ENCODE peak calls at places on chromosomes 5 and 9, in eight cellular contexts. One of them, this sample, is unnamed.

GRCh38 chr5:99191181-99191775 is 262.5 kb upstream of the CHD1 start:
- DNase-seq in A549: no peak
- DNase-seq in GM20000: no peak
- DNase-seq in GM23338: no peak
- DNase-seq in CD8-positive, alpha-beta T cell: no peak
- DNase-seq in T-cell: no peak
- DNase-seq in left colon: no peak
- DNase-seq in ovary: no peak
- DNase-seq in this sample: no peak

GRCh38 chr5:173554038-173554955 is 62.2 kb downstream of the BOD1 start:
- DNase-seq in GM20000: no peak
- DNase-seq in left colon: no peak
- DNase-seq in T-cell: no peak
- DNase-seq in ovary: no peak
- DNase-seq in GM23338: no peak
- DNase-seq in A549: no peak
- DNase-seq in CD8-positive, alpha-beta T cell: no peak
- DNase-seq in this sample: no peak

GRCh38 chr5:149210229-149210628 is 61.4 kb upstream of the AFAP1L1 start:
- DNase-seq in ovary: no peak
- DNase-seq in CD8-positive, alpha-beta T cell: no peak
- DNase-seq in GM20000: no peak
- DNase-seq in A549: no peak
- DNase-seq in left colon: no peak
- DNase-seq in GM23338: no peak
- DNase-seq in T-cell: no peak
- DNase-seq in this sample: no peak

GRCh38 chr5:114062940-114063867 is 298.7 kb upstream of the KCNN2 start:
- DNase-seq in ovary: no peak
- DNase-seq in A549: no peak
- DNase-seq in GM23338: no peak
- DNase-seq in CD8-positive, alpha-beta T cell: no peak
- DNase-seq in left colon: no peak
- DNase-seq in T-cell: no peak
- DNase-seq in GM20000: no peak
- DNase-seq in this sample: no peak

GRCh38 chr9:94084314-94084713 is at the start of gene PTPDC1:
- DNase-seq in GM23338: peak; percentile 88
- DNase-seq in ovary: no peak
- DNase-seq in left colon: no peak
- DNase-seq in CD8-positive, alpha-beta T cell: no peak
- DNase-seq in A549: peak; percentile 33
- DNase-seq in T-cell: no peak
- DNase-seq in GM20000: no peak
- DNase-seq in this sample: no peak

GRCh38 chr5:157143127-157143959 is 678 bp upstream of the MED7 start:
- DNase-seq in ovary: peak; percentile 63
- DNase-seq in GM20000: peak; percentile 55
- DNase-seq in A549: peak; percentile 40
- DNase-seq in GM23338: peak; percentile 18
- DNase-seq in T-cell: peak; percentile 67
- DNase-seq in CD8-positive, alpha-beta T cell: no peak
- DNase-seq in left colon: peak; percentile 37
- DNase-seq in this sample: peak; percentile 37

GRCh38 chr9:36158122-36158521 is 11.1 kb upstream of the CCIN start:
- DNase-seq in GM23338: no peak
- DNase-seq in GM20000: no peak
- DNase-seq in ovary: no peak
- DNase-seq in CD8-positive, alpha-beta T cell: no peak
- DNase-seq in left colon: no peak
- DNase-seq in A549: no peak
- DNase-seq in T-cell: no peak
- DNase-seq in this sample: no peak

GRCh38 chr5:10030219-10030831 is 219.4 kb downstream of the ATPSCKMT start:
- DNase-seq in A549: peak; percentile 20
- DNase-seq in T-cell: no peak
- DNase-seq in left colon: no peak
- DNase-seq in CD8-positive, alpha-beta T cell: no peak
- DNase-seq in GM23338: peak; percentile 77
- DNase-seq in GM20000: no peak
- DNase-seq in ovary: no peak
- DNase-seq in this sample: no peak

GRCh38 chr9:126108240-126108639 is 218.4 kb upstream of the MVB12B start:
- DNase-seq in T-cell: no peak
- DNase-seq in GM20000: no peak
- DNase-seq in GM23338: peak; percentile 69
- DNase-seq in CD8-positive, alpha-beta T cell: no peak
- DNase-seq in ovary: peak; percentile 20
- DNase-seq in A549: no peak
- DNase-seq in left colon: no peak
- DNase-seq in this sample: no peak

GRCh38 chr5:127358274-127358673 is 67.7 kb downstream of the MEGF10 start:
- DNase-seq in GM23338: no peak
- DNase-seq in T-cell: no peak
- DNase-seq in left colon: no peak
- DNase-seq in A549: no peak
- DNase-seq in ovary: no peak
- DNase-seq in CD8-positive, alpha-beta T cell: no peak
- DNase-seq in GM20000: no peak
- DNase-seq in this sample: no peak

GRCh38 chr5:113693621-113694130 is 180.2 kb downstream of the YTHDC2 start:
- DNase-seq in ovary: no peak
- DNase-seq in GM23338: no peak
- DNase-seq in GM20000: no peak
- DNase-seq in A549: no peak
- DNase-seq in T-cell: no peak
- DNase-seq in CD8-positive, alpha-beta T cell: no peak
- DNase-seq in left colon: no peak
- DNase-seq in this sample: no peak

GRCh38 chr9:107807183-107807582 is 317.6 kb upstream of the KLF4 start:
- DNase-seq in GM20000: no peak
- DNase-seq in GM23338: no peak
- DNase-seq in A549: peak; percentile 27
- DNase-seq in left colon: no peak
- DNase-seq in CD8-positive, alpha-beta T cell: no peak
- DNase-seq in T-cell: no peak
- DNase-seq in ovary: no peak
- DNase-seq in this sample: no peak

GRCh38 chr5:169576181-169576598 is 7.4 kb upstream of the SPDL1 start:
- DNase-seq in CD8-positive, alpha-beta T cell: no peak
- DNase-seq in GM23338: no peak
- DNase-seq in ovary: no peak
- DNase-seq in T-cell: no peak
- DNase-seq in left colon: no peak
- DNase-seq in A549: no peak
- DNase-seq in GM20000: no peak
- DNase-seq in this sample: no peak

GRCh38 chr9:87095961-87096360 is 148.7 kb upstream of the GAS1 start:
- DNase-seq in CD8-positive, alpha-beta T cell: no peak
- DNase-seq in left colon: no peak
- DNase-seq in GM20000: no peak
- DNase-seq in T-cell: no peak
- DNase-seq in A549: no peak
- DNase-seq in ovary: no peak
- DNase-seq in GM23338: no peak
- DNase-seq in this sample: no peak

GRCh38 chr5:180330810-180331646 is 22.1 kb downstream of the GFPT2 start:
- DNase-seq in T-cell: no peak
- DNase-seq in GM20000: no peak
- DNase-seq in left colon: no peak
- DNase-seq in CD8-positive, alpha-beta T cell: no peak
- DNase-seq in A549: peak; percentile 95
- DNase-seq in GM23338: no peak
- DNase-seq in ovary: peak; percentile 66
- DNase-seq in this sample: no peak

GRCh38 chr5:168740821-168741213 is 161.6 kb upstream of the PANK3 start:
- DNase-seq in T-cell: no peak
- DNase-seq in ovary: no peak
- DNase-seq in GM20000: no peak
- DNase-seq in A549: no peak
- DNase-seq in left colon: no peak
- DNase-seq in CD8-positive, alpha-beta T cell: no peak
- DNase-seq in GM23338: no peak
- DNase-seq in this sample: no peak

GRCh38 chr9:96382175-96382574 is 1.3 kb downstream of the SLC35D2 start:
- DNase-seq in T-cell: no peak
- DNase-seq in GM20000: no peak
- DNase-seq in CD8-positive, alpha-beta T cell: no peak
- DNase-seq in ovary: no peak
- DNase-seq in A549: no peak
- DNase-seq in GM23338: no peak
- DNase-seq in left colon: no peak
- DNase-seq in this sample: no peak

GRCh38 chr5:39948867-39949468 is 524.2 kb upstream of the DAB2 start:
- DNase-seq in GM20000: peak; percentile 52
- DNase-seq in GM23338: peak; percentile 85
- DNase-seq in T-cell: peak; percentile 71
- DNase-seq in left colon: peak; percentile 49
- DNase-seq in ovary: no peak
- DNase-seq in CD8-positive, alpha-beta T cell: peak; percentile 7
- DNase-seq in A549: peak; percentile 77
- DNase-seq in this sample: peak; percentile 54

GRCh38 chr5:1197876-1198666 is 3.3 kb upstream of the SLC6A19 start:
- DNase-seq in ovary: no peak
- DNase-seq in CD8-positive, alpha-beta T cell: no peak
- DNase-seq in left colon: no peak
- DNase-seq in T-cell: no peak
- DNase-seq in GM20000: no peak
- DNase-seq in A549: no peak
- DNase-seq in GM23338: no peak
- DNase-seq in this sample: no peak

GRCh38 chr5:17234384-17234783 is 17.0 kb downstream of the BASP1 start:
- DNase-seq in T-cell: no peak
- DNase-seq in A549: no peak
- DNase-seq in GM20000: no peak
- DNase-seq in left colon: no peak
- DNase-seq in GM23338: no peak
- DNase-seq in ovary: no peak
- DNase-seq in CD8-positive, alpha-beta T cell: no peak
- DNase-seq in this sample: no peak

GRCh38 chr5:65722575-65723424 is 795 bp downstream of the NLN start:
- DNase-seq in GM20000: peak; percentile 49
- DNase-seq in ovary: no peak
- DNase-seq in T-cell: no peak
- DNase-seq in CD8-positive, alpha-beta T cell: no peak
- DNase-seq in GM23338: peak; percentile 74
- DNase-seq in left colon: peak; percentile 25
- DNase-seq in A549: peak; percentile 73
- DNase-seq in this sample: no peak

GRCh38 chr5:140189977-140190867 is 15.2 kb downstream of the CYSTM1 start:
- DNase-seq in CD8-positive, alpha-beta T cell: no peak
- DNase-seq in ovary: no peak
- DNase-seq in GM23338: no peak
- DNase-seq in T-cell: no peak
- DNase-seq in A549: no peak
- DNase-seq in GM20000: no peak
- DNase-seq in left colon: no peak
- DNase-seq in this sample: no peak

GRCh38 chr9:83569326-83569725 is 31.1 kb upstream of the FRMD3 start:
- DNase-seq in A549: no peak
- DNase-seq in ovary: no peak
- DNase-seq in left colon: no peak
- DNase-seq in T-cell: no peak
- DNase-seq in CD8-positive, alpha-beta T cell: no peak
- DNase-seq in GM20000: no peak
- DNase-seq in GM23338: no peak
- DNase-seq in this sample: no peak

GRCh38 chr5:73928486-73928885 is 302.5 kb downstream of the ARHGEF28 start:
- DNase-seq in GM20000: no peak
- DNase-seq in CD8-positive, alpha-beta T cell: no peak
- DNase-seq in left colon: no peak
- DNase-seq in GM23338: no peak
- DNase-seq in A549: no peak
- DNase-seq in ovary: no peak
- DNase-seq in T-cell: no peak
- DNase-seq in this sample: no peak

GRCh38 chr5:154647760-154648143 is 107.4 kb upstream of the LARP1 start:
- DNase-seq in A549: no peak
- DNase-seq in CD8-positive, alpha-beta T cell: no peak
- DNase-seq in ovary: no peak
- DNase-seq in GM20000: no peak
- DNase-seq in left colon: no peak
- DNase-seq in T-cell: no peak
- DNase-seq in GM23338: peak; percentile 30
- DNase-seq in this sample: no peak

GRCh38 chr9:114900937-114901802 is 29.2 kb downstream of the TNFSF8 start:
- DNase-seq in GM23338: no peak
- DNase-seq in CD8-positive, alpha-beta T cell: no peak
- DNase-seq in left colon: no peak
- DNase-seq in T-cell: no peak
- DNase-seq in ovary: no peak
- DNase-seq in GM20000: no peak
- DNase-seq in A549: no peak
- DNase-seq in this sample: no peak

GRCh38 chr9:89886281-89886700 is 281.5 kb downstream of the GADD45G start:
- DNase-seq in GM23338: peak; percentile 24
- DNase-seq in T-cell: no peak
- DNase-seq in CD8-positive, alpha-beta T cell: no peak
- DNase-seq in ovary: no peak
- DNase-seq in left colon: no peak
- DNase-seq in GM20000: no peak
- DNase-seq in A549: no peak
- DNase-seq in this sample: no peak

GRCh38 chr9:133127340-133127981 is 6.4 kb upstream of the RALGDS start:
- DNase-seq in left colon: no peak
- DNase-seq in GM23338: no peak
- DNase-seq in ovary: peak; percentile 54
- DNase-seq in GM20000: no peak
- DNase-seq in A549: no peak
- DNase-seq in CD8-positive, alpha-beta T cell: peak; percentile 43
- DNase-seq in T-cell: peak; percentile 62
- DNase-seq in this sample: peak; percentile 34

GRCh38 chr9:35911690-35912089 is 2.4 kb downstream of the SPAAR start:
- DNase-seq in left colon: no peak
- DNase-seq in A549: no peak
- DNase-seq in CD8-positive, alpha-beta T cell: no peak
- DNase-seq in ovary: no peak
- DNase-seq in T-cell: no peak
- DNase-seq in GM20000: no peak
- DNase-seq in GM23338: no peak
- DNase-seq in this sample: no peak

This sample was measured in CD4-positive, alpha-beta T cell.